ENCODE peak calls at places on chromosomes 1 and 21, in ten cellular contexts. One of them, this sample, is unnamed.

GRCh38 chr21:41593051-41593783 is 85.3 kb upstream of the TMPRSS2 start:
- DNase-seq in cardiac muscle cell: no peak
- DNase-seq in uterus: no peak
- DNase-seq in HFF-Myc: no peak
- DNase-seq in GM23338: no peak
- DNase-seq in epithelial cell of esophagus: no peak
- DNase-seq in BE2C: no peak
- DNase-seq in A673: no peak
- DNase-seq in A549: no peak
- DNase-seq in retinal pigment epithelial cell: no peak
- DNase-seq in this sample: no peak

GRCh38 chr1:3049164-3049563 is 19.8 kb upstream of the PRDM16 start:
- DNase-seq in cardiac muscle cell: no peak
- DNase-seq in uterus: no peak
- DNase-seq in HFF-Myc: no peak
- DNase-seq in GM23338: no peak
- DNase-seq in epithelial cell of esophagus: no peak
- DNase-seq in BE2C: no peak
- DNase-seq in A673: no peak
- DNase-seq in A549: no peak
- DNase-seq in retinal pigment epithelial cell: no peak
- DNase-seq in this sample: no peak

GRCh38 chr1:192436441-192437078 is 119.8 kb downstream of the RGS21 start:
- DNase-seq in cardiac muscle cell: peak
- DNase-seq in uterus: no peak
- DNase-seq in HFF-Myc: no peak
- DNase-seq in GM23338: no peak
- DNase-seq in epithelial cell of esophagus: no peak
- DNase-seq in BE2C: no peak
- DNase-seq in A673: no peak
- DNase-seq in A549: no peak
- DNase-seq in retinal pigment epithelial cell: no peak
- DNase-seq in this sample: no peak

GRCh38 chr1:233244183-233244582 is 51.3 kb downstream of the PCNX2 start:
- DNase-seq in cardiac muscle cell: no peak
- DNase-seq in uterus: no peak
- DNase-seq in HFF-Myc: no peak
- DNase-seq in GM23338: no peak
- DNase-seq in epithelial cell of esophagus: no peak
- DNase-seq in BE2C: no peak
- DNase-seq in A673: no peak
- DNase-seq in A549: peak
- DNase-seq in retinal pigment epithelial cell: no peak
- DNase-seq in this sample: no peak

GRCh38 chr1:156136970-156137483 is 16.4 kb upstream of the SEMA4A start:
- DNase-seq in cardiac muscle cell: no peak
- DNase-seq in uterus: no peak
- DNase-seq in HFF-Myc: no peak
- DNase-seq in GM23338: peak
- DNase-seq in epithelial cell of esophagus: no peak
- DNase-seq in BE2C: no peak
- DNase-seq in A673: no peak
- DNase-seq in A549: no peak
- DNase-seq in retinal pigment epithelial cell: no peak
- DNase-seq in this sample: no peak

GRCh38 chr1:87155180-87155579 is 173.5 kb upstream of the LMO4 start:
- DNase-seq in cardiac muscle cell: no peak
- DNase-seq in uterus: no peak
- DNase-seq in HFF-Myc: no peak
- DNase-seq in GM23338: no peak
- DNase-seq in epithelial cell of esophagus: no peak
- DNase-seq in BE2C: no peak
- DNase-seq in A673: peak
- DNase-seq in A549: no peak
- DNase-seq in retinal pigment epithelial cell: no peak
- DNase-seq in this sample: no peak

GRCh38 chr1:201221201-201221846 is 30.7 kb downstream of the IGFN1 start:
- DNase-seq in cardiac muscle cell: no peak
- DNase-seq in uterus: no peak
- DNase-seq in HFF-Myc: no peak
- DNase-seq in GM23338: no peak
- DNase-seq in epithelial cell of esophagus: no peak
- DNase-seq in BE2C: no peak
- DNase-seq in A673: no peak
- DNase-seq in A549: no peak
- DNase-seq in retinal pigment epithelial cell: no peak
- DNase-seq in this sample: no peak

GRCh38 chr1:26582836-26583460 is 53.4 kb downstream of the RPS6KA1 start:
- DNase-seq in cardiac muscle cell: no peak
- DNase-seq in uterus: no peak
- DNase-seq in HFF-Myc: no peak
- DNase-seq in GM23338: no peak
- DNase-seq in epithelial cell of esophagus: peak
- DNase-seq in BE2C: no peak
- DNase-seq in A673: no peak
- DNase-seq in A549: no peak
- DNase-seq in retinal pigment epithelial cell: no peak
- DNase-seq in this sample: peak

GRCh38 chr1:97630281-97630680 is 290.6 kb downstream of the DPYD start:
- DNase-seq in cardiac muscle cell: peak
- DNase-seq in uterus: no peak
- DNase-seq in HFF-Myc: no peak
- DNase-seq in GM23338: peak
- DNase-seq in epithelial cell of esophagus: no peak
- DNase-seq in BE2C: peak
- DNase-seq in A673: peak
- DNase-seq in A549: no peak
- DNase-seq in retinal pigment epithelial cell: no peak
- DNase-seq in this sample: no peak

GRCh38 chr21:33659550-33659949 is 17.2 kb downstream of the ITSN1 start:
- DNase-seq in cardiac muscle cell: no peak
- DNase-seq in uterus: no peak
- DNase-seq in HFF-Myc: no peak
- DNase-seq in GM23338: no peak
- DNase-seq in epithelial cell of esophagus: no peak
- DNase-seq in BE2C: no peak
- DNase-seq in A673: no peak
- DNase-seq in A549: no peak
- DNase-seq in retinal pigment epithelial cell: no peak
- DNase-seq in this sample: no peak

GRCh38 chr21:27570306-27570868 is 603.5 kb upstream of the ADAMTS5 start:
- DNase-seq in cardiac muscle cell: no peak
- DNase-seq in uterus: peak
- DNase-seq in HFF-Myc: no peak
- DNase-seq in GM23338: no peak
- DNase-seq in epithelial cell of esophagus: peak
- DNase-seq in BE2C: no peak
- DNase-seq in A673: no peak
- DNase-seq in A549: no peak
- DNase-seq in retinal pigment epithelial cell: peak
- DNase-seq in this sample: peak

GRCh38 chr1:99475991-99476532 is 169.9 kb upstream of the PALMD start:
- DNase-seq in cardiac muscle cell: no peak
- DNase-seq in uterus: no peak
- DNase-seq in HFF-Myc: no peak
- DNase-seq in GM23338: no peak
- DNase-seq in epithelial cell of esophagus: no peak
- DNase-seq in BE2C: no peak
- DNase-seq in A673: no peak
- DNase-seq in A549: no peak
- DNase-seq in retinal pigment epithelial cell: no peak
- DNase-seq in this sample: no peak

GRCh38 chr1:20936216-20936615 is 149.1 kb upstream of the HP1BP3 start:
- DNase-seq in cardiac muscle cell: no peak
- DNase-seq in uterus: no peak
- DNase-seq in HFF-Myc: no peak
- DNase-seq in GM23338: no peak
- DNase-seq in epithelial cell of esophagus: no peak
- DNase-seq in BE2C: no peak
- DNase-seq in A673: no peak
- DNase-seq in A549: no peak
- DNase-seq in retinal pigment epithelial cell: no peak
- DNase-seq in this sample: no peak

GRCh38 chr1:241706967-241707366 is 54.9 kb downstream of the WDR64 start:
- DNase-seq in cardiac muscle cell: no peak
- DNase-seq in uterus: no peak
- DNase-seq in HFF-Myc: no peak
- DNase-seq in GM23338: no peak
- DNase-seq in epithelial cell of esophagus: peak
- DNase-seq in BE2C: no peak
- DNase-seq in A673: no peak
- DNase-seq in A549: peak
- DNase-seq in retinal pigment epithelial cell: no peak
- DNase-seq in this sample: no peak

GRCh38 chr1:198544265-198544664 is 3.8 kb upstream of the ATP6V1G3 start:
- DNase-seq in cardiac muscle cell: no peak
- DNase-seq in uterus: no peak
- DNase-seq in HFF-Myc: no peak
- DNase-seq in GM23338: no peak
- DNase-seq in epithelial cell of esophagus: no peak
- DNase-seq in BE2C: no peak
- DNase-seq in A673: no peak
- DNase-seq in A549: no peak
- DNase-seq in retinal pigment epithelial cell: no peak
- DNase-seq in this sample: no peak

DNA sequence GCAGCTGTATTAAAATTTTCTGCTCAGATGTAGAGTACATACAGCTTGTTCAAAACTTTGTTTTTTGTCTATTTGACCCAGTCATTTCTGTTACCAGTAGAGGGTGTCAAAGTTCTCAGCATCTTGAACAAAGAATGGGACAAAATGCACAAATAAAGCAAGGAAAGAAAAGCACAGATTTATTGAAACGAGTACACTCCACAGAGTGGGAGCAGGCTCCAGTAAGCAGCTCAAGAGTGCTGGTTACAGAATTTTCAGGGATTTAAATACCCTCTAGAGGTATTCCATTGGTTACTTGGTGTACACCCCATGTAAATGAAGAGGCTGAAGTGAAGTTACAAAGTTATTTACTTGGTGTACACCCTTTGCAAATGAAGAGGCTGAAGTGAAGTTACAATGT is 8.9 kb upstream of the PRMT6 start:
- DNase-seq in cardiac muscle cell: no peak
- DNase-seq in uterus: no peak
- DNase-seq in HFF-Myc: no peak
- DNase-seq in GM23338: no peak
- DNase-seq in epithelial cell of esophagus: peak
- DNase-seq in BE2C: no peak
- DNase-seq in A673: no peak
- DNase-seq in A549: no peak
- DNase-seq in retinal pigment epithelial cell: no peak
- DNase-seq in this sample: no peak
- TF ChIP-seq CTCF in cardiac muscle cell: peak
- TF ChIP-seq CTCF in uterus: no peak
- TF ChIP-seq CTCF in HFF-Myc: no peak
- TF ChIP-seq CTCF in GM23338: no peak
- TF ChIP-seq CTCF in epithelial cell of esophagus: no peak
- TF ChIP-seq CTCF in BE2C: peak
- TF ChIP-seq CTCF in A673: no peak
- TF ChIP-seq CTCF in A549: no peak
- TF ChIP-seq CTCF in retinal pigment epithelial cell: no peak
- TF ChIP-seq CTCF in this sample: peak

DNA sequence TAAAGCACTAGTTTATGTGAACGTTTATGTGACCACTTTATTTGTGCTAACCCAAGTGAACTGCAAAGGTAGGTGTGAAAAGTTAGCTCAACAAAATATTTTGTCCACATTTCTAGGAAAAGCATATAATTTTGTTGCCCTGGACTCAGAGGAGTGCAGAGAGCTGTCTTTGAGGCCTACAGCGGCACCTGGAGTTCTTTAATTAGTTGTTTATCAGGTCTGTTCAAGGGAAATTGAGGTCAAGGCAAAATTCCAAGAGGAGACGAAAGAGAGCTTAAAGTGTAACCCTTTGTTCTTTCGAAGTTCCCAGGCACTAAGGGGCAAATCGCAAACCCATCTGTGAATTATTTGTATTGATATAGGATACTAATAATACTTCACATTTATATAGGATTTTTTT is 1.4 kb downstream of the GIPC2 start:
- DNase-seq in cardiac muscle cell: no peak
- DNase-seq in uterus: no peak
- DNase-seq in HFF-Myc: no peak
- DNase-seq in GM23338: peak
- DNase-seq in epithelial cell of esophagus: no peak
- DNase-seq in BE2C: no peak
- DNase-seq in A673: no peak
- DNase-seq in A549: no peak
- DNase-seq in retinal pigment epithelial cell: no peak
- DNase-seq in this sample: no peak
- H3K4me3 ChIP-seq in cardiac muscle cell: no peak
- H3K4me3 ChIP-seq in uterus: no peak
- H3K4me3 ChIP-seq in HFF-Myc: no peak
- H3K4me3 ChIP-seq in GM23338: peak
- H3K4me3 ChIP-seq in epithelial cell of esophagus: no peak
- H3K4me3 ChIP-seq in BE2C: no peak
- H3K4me3 ChIP-seq in A673: no peak
- H3K4me3 ChIP-seq in A549: no peak
- H3K4me3 ChIP-seq in retinal pigment epithelial cell: no peak
- H3K4me3 ChIP-seq in this sample: peak

DNA sequence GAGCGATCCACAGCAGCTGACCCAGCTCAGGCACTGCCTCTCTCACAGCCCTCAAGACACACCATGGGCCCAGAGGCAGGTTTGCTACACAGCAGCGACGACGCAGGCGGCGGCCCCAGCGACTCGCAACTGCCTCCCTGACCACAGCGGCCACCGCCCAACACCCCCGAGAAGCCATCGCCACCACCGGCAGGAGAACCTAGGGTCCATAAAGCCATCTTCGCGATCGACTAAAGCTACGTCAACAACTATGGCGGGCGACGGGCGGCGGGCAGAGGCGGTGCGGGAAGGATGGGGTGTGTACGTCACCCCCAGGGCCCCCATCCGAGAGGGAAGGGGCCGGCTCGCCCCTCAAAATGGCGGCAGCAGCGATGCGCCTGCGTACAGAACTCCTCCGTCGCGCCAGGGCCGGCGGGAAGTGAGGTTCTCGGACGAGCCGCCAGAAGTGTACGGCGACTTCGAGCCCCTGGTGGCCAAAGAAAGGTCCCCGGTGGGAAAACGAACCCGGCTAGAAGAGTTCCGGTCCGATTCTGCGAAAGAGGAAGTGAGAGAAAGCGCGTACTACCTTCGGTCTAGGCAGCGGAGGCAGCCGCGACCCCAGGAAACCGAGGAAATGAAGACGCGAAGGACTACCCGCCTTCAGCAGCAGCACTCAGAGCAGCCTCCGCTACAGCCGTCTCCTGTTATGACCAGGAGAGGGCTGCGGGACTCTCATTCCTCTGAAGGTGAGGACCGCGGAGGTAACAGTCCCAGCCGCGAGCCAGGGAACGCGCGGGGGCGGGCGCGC is at the start of gene TOR1AIP1:
- DNase-seq in cardiac muscle cell: peak
- DNase-seq in uterus: peak
- DNase-seq in HFF-Myc: peak
- DNase-seq in GM23338: peak
- DNase-seq in epithelial cell of esophagus: peak
- DNase-seq in BE2C: peak
- DNase-seq in A673: peak
- DNase-seq in A549: peak
- DNase-seq in retinal pigment epithelial cell: peak
- DNase-seq in this sample: peak
- TF ChIP-seq CTCF in cardiac muscle cell: peak
- TF ChIP-seq CTCF in uterus: peak
- TF ChIP-seq CTCF in HFF-Myc: peak
- TF ChIP-seq CTCF in GM23338: peak
- TF ChIP-seq CTCF in epithelial cell of esophagus: peak
- TF ChIP-seq CTCF in BE2C: peak
- TF ChIP-seq CTCF in A673: peak
- TF ChIP-seq CTCF in A549: no peak
- TF ChIP-seq CTCF in retinal pigment epithelial cell: peak
- TF ChIP-seq CTCF in this sample: peak

GRCh38 chr1:117652421-117652820 is 46.6 kb downstream of the TENT5C start:
- DNase-seq in cardiac muscle cell: no peak
- DNase-seq in uterus: no peak
- DNase-seq in HFF-Myc: no peak
- DNase-seq in GM23338: no peak
- DNase-seq in epithelial cell of esophagus: no peak
- DNase-seq in BE2C: no peak
- DNase-seq in A673: no peak
- DNase-seq in A549: no peak
- DNase-seq in retinal pigment epithelial cell: no peak
- DNase-seq in this sample: no peak
- H3K4me3 ChIP-seq in cardiac muscle cell: no peak
- H3K4me3 ChIP-seq in uterus: no peak
- H3K4me3 ChIP-seq in HFF-Myc: no peak
- H3K4me3 ChIP-seq in GM23338: no peak
- H3K4me3 ChIP-seq in epithelial cell of esophagus: no peak
- H3K4me3 ChIP-seq in BE2C: no peak
- H3K4me3 ChIP-seq in A673: no peak
- H3K4me3 ChIP-seq in A549: no peak
- H3K4me3 ChIP-seq in retinal pigment epithelial cell: no peak
- H3K4me3 ChIP-seq in this sample: no peak

This sample was measured in epithelial cell of proximal tubule.